ENCODE peak calls at places on chromosomes 1 and 21, in eight cellular contexts. One of them, this sample, is unnamed.

GRCh38 chr21:33109574-33110339 is 39.8 kb downstream of the OLIG1 start:
- DNase-seq in PC-9: no peak
- DNase-seq in aorta: peak
- DNase-seq in pancreas: no peak
- DNase-seq in lung: no peak
- DNase-seq in adrenal gland: no peak
- DNase-seq in coronary artery: no peak
- DNase-seq in ovary: no peak
- DNase-seq in this sample: no peak

GRCh38 chr1:28296401-28297220 is 32.2 kb upstream of the MED18 start:
- DNase-seq in PC-9: no peak
- DNase-seq in aorta: no peak
- DNase-seq in pancreas: peak
- DNase-seq in lung: no peak
- DNase-seq in adrenal gland: peak
- DNase-seq in coronary artery: no peak
- DNase-seq in ovary: peak
- DNase-seq in this sample: no peak

GRCh38 chr1:196733091-196733970 is 41.3 kb upstream of the CFHR3 start:
- DNase-seq in PC-9: no peak
- DNase-seq in aorta: no peak
- DNase-seq in pancreas: no peak
- DNase-seq in lung: no peak
- DNase-seq in adrenal gland: no peak
- DNase-seq in coronary artery: no peak
- DNase-seq in ovary: no peak
- DNase-seq in this sample: no peak

GRCh38 chr21:39911286-39911685 is 44.0 kb downstream of the PCP4 start:
- DNase-seq in PC-9: no peak
- DNase-seq in aorta: no peak
- DNase-seq in pancreas: no peak
- DNase-seq in lung: no peak
- DNase-seq in adrenal gland: no peak
- DNase-seq in coronary artery: no peak
- DNase-seq in ovary: no peak
- DNase-seq in this sample: no peak

GRCh38 chr1:241157435-241157834 is 199.6 kb downstream of the RGS7 start:
- DNase-seq in PC-9: no peak
- DNase-seq in aorta: no peak
- DNase-seq in pancreas: no peak
- DNase-seq in lung: no peak
- DNase-seq in adrenal gland: no peak
- DNase-seq in coronary artery: no peak
- DNase-seq in ovary: no peak
- DNase-seq in this sample: no peak

GRCh38 chr1:60265560-60266535 is 192.3 kb upstream of the C1orf87 start:
- DNase-seq in PC-9: peak
- DNase-seq in aorta: no peak
- DNase-seq in pancreas: no peak
- DNase-seq in lung: no peak
- DNase-seq in adrenal gland: no peak
- DNase-seq in coronary artery: no peak
- DNase-seq in ovary: no peak
- DNase-seq in this sample: no peak

GRCh38 chr1:67574221-67574620 is 110.8 kb upstream of the GADD45A start:
- DNase-seq in PC-9: no peak
- DNase-seq in aorta: no peak
- DNase-seq in pancreas: no peak
- DNase-seq in lung: no peak
- DNase-seq in adrenal gland: no peak
- DNase-seq in coronary artery: no peak
- DNase-seq in ovary: no peak
- DNase-seq in this sample: no peak

GRCh38 chr1:231410041-231410591 is 12.0 kb downstream of the EGLN1 start:
- DNase-seq in PC-9: no peak
- DNase-seq in aorta: no peak
- DNase-seq in pancreas: no peak
- DNase-seq in lung: no peak
- DNase-seq in adrenal gland: no peak
- DNase-seq in coronary artery: no peak
- DNase-seq in ovary: no peak
- DNase-seq in this sample: no peak

GRCh38 chr1:18913065-18913502 is 10.7 kb upstream of the ALDH4A1 start:
- DNase-seq in PC-9: no peak
- DNase-seq in aorta: peak
- DNase-seq in pancreas: peak
- DNase-seq in lung: peak
- DNase-seq in adrenal gland: peak
- DNase-seq in coronary artery: peak
- DNase-seq in ovary: peak
- DNase-seq in this sample: peak

GRCh38 chr1:155474156-155474555 is 88.4 kb downstream of the ASH1L start:
- DNase-seq in PC-9: no peak
- DNase-seq in aorta: no peak
- DNase-seq in pancreas: no peak
- DNase-seq in lung: no peak
- DNase-seq in adrenal gland: no peak
- DNase-seq in coronary artery: no peak
- DNase-seq in ovary: no peak
- DNase-seq in this sample: no peak

GRCh38 chr21:39518055-39518844 is 66.5 kb downstream of the SH3BGR start:
- DNase-seq in PC-9: peak
- DNase-seq in aorta: no peak
- DNase-seq in pancreas: peak
- DNase-seq in lung: peak
- DNase-seq in adrenal gland: peak
- DNase-seq in coronary artery: no peak
- DNase-seq in ovary: no peak
- DNase-seq in this sample: no peak

GRCh38 chr1:150558761-150559626 is 9.8 kb downstream of the ADAMTSL4 start:
- DNase-seq in PC-9: no peak
- DNase-seq in aorta: peak
- DNase-seq in pancreas: peak
- DNase-seq in lung: no peak
- DNase-seq in adrenal gland: peak
- DNase-seq in coronary artery: peak
- DNase-seq in ovary: peak
- DNase-seq in this sample: peak

GRCh38 chr1:74420497-74420896 is 91.9 kb downstream of the LRRC53 start:
- DNase-seq in PC-9: no peak
- DNase-seq in aorta: no peak
- DNase-seq in pancreas: no peak
- DNase-seq in lung: no peak
- DNase-seq in adrenal gland: no peak
- DNase-seq in coronary artery: no peak
- DNase-seq in ovary: no peak
- DNase-seq in this sample: no peak

GRCh38 chr1:227749225-227749624 is 14.0 kb downstream of the SNAP47 start:
- DNase-seq in PC-9: no peak
- DNase-seq in aorta: peak
- DNase-seq in pancreas: no peak
- DNase-seq in lung: no peak
- DNase-seq in adrenal gland: no peak
- DNase-seq in coronary artery: no peak
- DNase-seq in ovary: peak
- DNase-seq in this sample: no peak

GRCh38 chr1:201317551-201317950 is 34.2 kb downstream of the PKP1 start:
- DNase-seq in PC-9: no peak
- DNase-seq in aorta: peak
- DNase-seq in pancreas: no peak
- DNase-seq in lung: no peak
- DNase-seq in adrenal gland: no peak
- DNase-seq in coronary artery: no peak
- DNase-seq in ovary: no peak
- DNase-seq in this sample: no peak

GRCh38 chr1:6365047-6365446 is 28.5 kb downstream of the ACOT7 start:
- DNase-seq in PC-9: no peak
- DNase-seq in aorta: no peak
- DNase-seq in pancreas: no peak
- DNase-seq in lung: no peak
- DNase-seq in adrenal gland: no peak
- DNase-seq in coronary artery: no peak
- DNase-seq in ovary: no peak
- DNase-seq in this sample: no peak

GRCh38 chr1:64966158-64966963 is at the start of gene JAK1:
- DNase-seq in PC-9: peak
- DNase-seq in aorta: peak
- DNase-seq in pancreas: peak
- DNase-seq in lung: peak
- DNase-seq in adrenal gland: peak
- DNase-seq in coronary artery: peak
- DNase-seq in ovary: peak
- DNase-seq in this sample: peak

GRCh38 chr1:87684194-87684593 is 355.5 kb downstream of the LMO4 start:
- DNase-seq in PC-9: no peak
- DNase-seq in aorta: no peak
- DNase-seq in pancreas: no peak
- DNase-seq in lung: no peak
- DNase-seq in adrenal gland: peak
- DNase-seq in coronary artery: no peak
- DNase-seq in ovary: no peak
- DNase-seq in this sample: peak

GRCh38 chr1:246632584-246633168 is 66.4 kb downstream of the CNST start:
- DNase-seq in PC-9: peak
- DNase-seq in aorta: no peak
- DNase-seq in pancreas: no peak
- DNase-seq in lung: no peak
- DNase-seq in adrenal gland: no peak
- DNase-seq in coronary artery: no peak
- DNase-seq in ovary: no peak
- DNase-seq in this sample: no peak

GRCh38 chr1:238589843-238590435 is 699.2 kb upstream of the ZP4 start:
- DNase-seq in PC-9: no peak
- DNase-seq in aorta: no peak
- DNase-seq in pancreas: no peak
- DNase-seq in lung: no peak
- DNase-seq in adrenal gland: no peak
- DNase-seq in coronary artery: no peak
- DNase-seq in ovary: no peak
- DNase-seq in this sample: no peak

GRCh38 chr1:21012937-21013336 is 163.8 kb downstream of the EIF4G3 start:
- DNase-seq in PC-9: no peak
- DNase-seq in aorta: no peak
- DNase-seq in pancreas: no peak
- DNase-seq in lung: no peak
- DNase-seq in adrenal gland: no peak
- DNase-seq in coronary artery: no peak
- DNase-seq in ovary: no peak
- DNase-seq in this sample: peak

GRCh38 chr1:162367073-162367472 is 9.6 kb downstream of the SPATA46 start:
- DNase-seq in PC-9: no peak
- DNase-seq in aorta: no peak
- DNase-seq in pancreas: no peak
- DNase-seq in lung: no peak
- DNase-seq in adrenal gland: no peak
- DNase-seq in coronary artery: no peak
- DNase-seq in ovary: no peak
- DNase-seq in this sample: peak
- H3K4me3 ChIP-seq in PC-9: no peak
- H3K4me3 ChIP-seq in aorta: no peak
- H3K4me3 ChIP-seq in pancreas: no peak
- H3K4me3 ChIP-seq in lung: no peak
- H3K4me3 ChIP-seq in adrenal gland: no peak
- H3K4me3 ChIP-seq in coronary artery: no peak
- H3K4me3 ChIP-seq in ovary: no peak
- H3K4me3 ChIP-seq in this sample: no peak

GRCh38 chr1:3893190-3893589 is 6.9 kb downstream of the C1orf174 start:
- DNase-seq in PC-9: no peak
- DNase-seq in aorta: no peak
- DNase-seq in pancreas: no peak
- DNase-seq in lung: no peak
- DNase-seq in adrenal gland: no peak
- DNase-seq in coronary artery: no peak
- DNase-seq in ovary: no peak
- DNase-seq in this sample: no peak
- H3K27ac ChIP-seq in PC-9: no peak
- H3K27ac ChIP-seq in aorta: no peak
- H3K27ac ChIP-seq in pancreas: no peak
- H3K27ac ChIP-seq in lung: no peak
- H3K27ac ChIP-seq in adrenal gland: no peak
- H3K27ac ChIP-seq in coronary artery: no peak
- H3K27ac ChIP-seq in ovary: no peak
- H3K27ac ChIP-seq in this sample: no peak

DNA sequence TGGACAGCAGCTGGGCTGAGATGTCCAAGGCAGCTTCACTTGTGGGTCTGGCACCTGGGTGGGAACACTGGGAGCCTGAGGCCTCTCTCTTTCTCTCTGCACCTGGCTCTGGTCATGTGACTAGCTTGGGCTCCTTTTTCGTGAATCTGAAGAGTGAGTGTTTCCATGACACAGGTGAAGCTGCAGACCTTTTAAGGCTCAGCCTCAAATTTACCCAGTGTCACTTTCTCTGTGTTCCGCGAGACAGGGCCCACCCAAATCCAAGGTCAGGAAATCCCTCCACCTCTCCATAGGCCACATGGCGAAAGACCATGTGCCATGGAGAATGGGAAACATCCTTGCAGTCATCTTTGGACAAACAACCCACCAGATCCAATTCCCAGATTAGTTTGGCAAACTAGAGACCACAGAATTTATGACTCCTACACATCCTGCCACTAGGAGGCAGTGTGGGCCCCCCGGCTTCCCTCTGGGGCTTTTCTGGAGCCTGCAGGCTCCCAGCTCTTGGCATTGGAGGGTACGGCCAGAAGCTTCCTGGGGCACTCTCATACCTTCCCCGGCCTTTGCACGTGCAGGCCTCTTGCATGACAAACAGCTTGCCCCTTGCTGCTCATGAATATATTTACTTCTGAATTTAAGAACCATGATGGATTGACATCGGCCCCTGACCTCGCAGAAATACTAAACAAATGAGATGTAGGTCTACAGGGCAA is 180.6 kb downstream of the KAZN start:
- DNase-seq in PC-9: no peak
- DNase-seq in aorta: no peak
- DNase-seq in pancreas: peak
- DNase-seq in lung: peak
- DNase-seq in adrenal gland: peak
- DNase-seq in coronary artery: no peak
- DNase-seq in ovary: no peak
- DNase-seq in this sample: peak
- H3K4me3 ChIP-seq in PC-9: no peak
- H3K4me3 ChIP-seq in aorta: no peak
- H3K4me3 ChIP-seq in pancreas: no peak
- H3K4me3 ChIP-seq in lung: no peak
- H3K4me3 ChIP-seq in adrenal gland: no peak
- H3K4me3 ChIP-seq in coronary artery: no peak
- H3K4me3 ChIP-seq in ovary: no peak
- H3K4me3 ChIP-seq in this sample: no peak

DNA sequence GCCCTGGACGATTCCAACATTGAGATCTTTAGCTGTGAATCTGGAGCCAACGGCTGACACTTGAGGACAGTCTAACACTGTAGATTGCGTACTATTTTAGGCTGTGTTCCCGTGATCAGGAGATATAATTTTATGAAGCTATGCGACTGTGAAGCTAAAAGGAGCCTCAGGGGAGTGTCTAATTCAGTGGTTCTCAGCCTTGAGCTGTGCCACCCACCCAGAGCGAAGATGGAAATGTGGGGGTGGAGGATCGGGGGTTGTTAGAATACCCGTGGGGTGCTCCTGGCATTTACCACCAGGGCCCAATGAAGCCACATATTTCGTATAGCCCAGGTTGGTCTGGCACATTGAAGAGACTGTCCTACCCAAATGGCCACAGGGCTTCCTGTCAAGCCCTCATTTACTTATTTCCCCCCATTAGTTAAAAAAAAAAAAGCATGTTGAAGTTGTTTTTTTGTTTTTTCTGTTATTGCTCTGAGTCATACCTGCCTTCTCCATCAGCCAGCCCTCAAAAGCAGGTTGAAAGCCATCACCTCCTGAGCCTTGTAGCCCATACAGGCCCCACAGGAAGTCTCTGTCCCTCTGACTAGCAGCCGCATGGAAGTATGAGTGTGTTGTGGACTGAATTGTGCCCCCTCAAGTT is 141.7 kb downstream of the GALNT2 start:
- DNase-seq in PC-9: no peak
- DNase-seq in aorta: no peak
- DNase-seq in pancreas: no peak
- DNase-seq in lung: no peak
- DNase-seq in adrenal gland: no peak
- DNase-seq in coronary artery: no peak
- DNase-seq in ovary: no peak
- DNase-seq in this sample: no peak
- H3K27ac ChIP-seq in PC-9: no peak
- H3K27ac ChIP-seq in aorta: peak
- H3K27ac ChIP-seq in pancreas: no peak
- H3K27ac ChIP-seq in lung: no peak
- H3K27ac ChIP-seq in adrenal gland: no peak
- H3K27ac ChIP-seq in coronary artery: peak
- H3K27ac ChIP-seq in ovary: no peak
- H3K27ac ChIP-seq in this sample: peak